ENCODE peak calls at places on chromosomes 4 and X, in seven cellular contexts. One of them, this sample, is unnamed.

GRCh38 chrX:48613502-48614160 is 16.3 kb downstream of the WDR13 start:
- DNase-seq in A172: no peak
- DNase-seq in effector memory CD4-positive, alpha-beta T cell: no peak
- DNase-seq in pancreas: no peak
- DNase-seq in A549: no peak
- DNase-seq in posterior cingulate gyrus: no peak
- DNase-seq in cardiac septum: no peak
- DNase-seq in this sample: no peak

GRCh38 chr4:53592686-53593641 is 1.7 kb upstream of the LNX1 start:
- DNase-seq in pancreas: peak; percentile 83
- DNase-seq in effector memory CD4-positive, alpha-beta T cell: no peak
- DNase-seq in posterior cingulate gyrus: no peak
- DNase-seq in cardiac septum: no peak
- DNase-seq in A549: peak; percentile 34
- DNase-seq in A172: no peak
- DNase-seq in this sample: no peak

GRCh38 chr4:168304744-168305459 is 13.7 kb downstream of the DDX60 start:
- DNase-seq in A172: peak; percentile 35
- DNase-seq in A549: peak; percentile 24
- DNase-seq in posterior cingulate gyrus: no peak
- DNase-seq in cardiac septum: no peak
- DNase-seq in effector memory CD4-positive, alpha-beta T cell: no peak
- DNase-seq in pancreas: no peak
- DNase-seq in this sample: no peak

GRCh38 chr4:180058731-180059215 is 2184.4 kb upstream of the TENM3 start:
- DNase-seq in A172: peak; percentile 5
- DNase-seq in cardiac septum: no peak
- DNase-seq in pancreas: peak; percentile 74
- DNase-seq in posterior cingulate gyrus: peak; percentile 65
- DNase-seq in effector memory CD4-positive, alpha-beta T cell: no peak
- DNase-seq in A549: peak; percentile 10
- DNase-seq in this sample: peak; percentile 22

GRCh38 chr4:153725811-153726154 is 34.0 kb downstream of the RNF175 start:
- DNase-seq in A549: no peak
- DNase-seq in pancreas: no peak
- DNase-seq in effector memory CD4-positive, alpha-beta T cell: no peak
- DNase-seq in posterior cingulate gyrus: no peak
- DNase-seq in cardiac septum: no peak
- DNase-seq in A172: no peak
- DNase-seq in this sample: no peak

GRCh38 chrX:73851014-73852009 is 288.3 kb downstream of the CHIC1 start:
- DNase-seq in effector memory CD4-positive, alpha-beta T cell: no peak
- DNase-seq in A172: no peak
- DNase-seq in posterior cingulate gyrus: peak; percentile 83
- DNase-seq in cardiac septum: peak; percentile 90
- DNase-seq in A549: no peak
- DNase-seq in pancreas: peak; percentile 90
- DNase-seq in this sample: no peak

GRCh38 chrX:74383611-74384010 is 37.7 kb upstream of the SLC16A2 start:
- DNase-seq in A172: peak; percentile 32
- DNase-seq in posterior cingulate gyrus: no peak
- DNase-seq in pancreas: peak; percentile 19
- DNase-seq in A549: peak; percentile 36
- DNase-seq in cardiac septum: no peak
- DNase-seq in effector memory CD4-positive, alpha-beta T cell: no peak
- DNase-seq in this sample: peak; percentile 46

GRCh38 chr4:30842142-30842541 is 122.0 kb downstream of the PCDH7 start:
- DNase-seq in pancreas: no peak
- DNase-seq in effector memory CD4-positive, alpha-beta T cell: no peak
- DNase-seq in cardiac septum: no peak
- DNase-seq in A549: no peak
- DNase-seq in A172: no peak
- DNase-seq in posterior cingulate gyrus: no peak
- DNase-seq in this sample: no peak

GRCh38 chrX:18010251-18010650 is 149.2 kb upstream of the RAI2 start:
- DNase-seq in A172: no peak
- DNase-seq in pancreas: no peak
- DNase-seq in cardiac septum: no peak
- DNase-seq in posterior cingulate gyrus: no peak
- DNase-seq in A549: no peak
- DNase-seq in effector memory CD4-positive, alpha-beta T cell: no peak
- DNase-seq in this sample: no peak

GRCh38 chr4:76072760-76073159 is 1.7 kb upstream of the ART3 start:
- DNase-seq in A172: no peak
- DNase-seq in cardiac septum: no peak
- DNase-seq in posterior cingulate gyrus: no peak
- DNase-seq in effector memory CD4-positive, alpha-beta T cell: no peak
- DNase-seq in pancreas: no peak
- DNase-seq in A549: no peak
- DNase-seq in this sample: no peak

GRCh38 chr4:147362868-147363440 is 117.9 kb upstream of the EDNRA start:
- DNase-seq in cardiac septum: peak; percentile 83
- DNase-seq in A549: no peak
- DNase-seq in pancreas: no peak
- DNase-seq in A172: no peak
- DNase-seq in posterior cingulate gyrus: no peak
- DNase-seq in effector memory CD4-positive, alpha-beta T cell: no peak
- DNase-seq in this sample: no peak

GRCh38 chrX:46710927-46711623 is 47.8 kb downstream of the SLC9A7 start:
- DNase-seq in A549: no peak
- DNase-seq in cardiac septum: no peak
- DNase-seq in posterior cingulate gyrus: no peak
- DNase-seq in pancreas: no peak
- DNase-seq in effector memory CD4-positive, alpha-beta T cell: no peak
- DNase-seq in A172: no peak
- DNase-seq in this sample: no peak

GRCh38 chrX:23845316-23845932 is 62.3 kb downstream of the APOO start:
- DNase-seq in effector memory CD4-positive, alpha-beta T cell: no peak
- DNase-seq in posterior cingulate gyrus: no peak
- DNase-seq in cardiac septum: no peak
- DNase-seq in pancreas: no peak
- DNase-seq in A172: no peak
- DNase-seq in A549: no peak
- DNase-seq in this sample: no peak

GRCh38 chrX:110401142-110401541 is 42.5 kb downstream of the RTL9 start:
- DNase-seq in cardiac septum: no peak
- DNase-seq in effector memory CD4-positive, alpha-beta T cell: no peak
- DNase-seq in posterior cingulate gyrus: no peak
- DNase-seq in A172: no peak
- DNase-seq in A549: no peak
- DNase-seq in pancreas: no peak
- DNase-seq in this sample: no peak

GRCh38 chr4:153161599-153161971 is 42.7 kb upstream of the TRIM2 start:
- DNase-seq in posterior cingulate gyrus: no peak
- DNase-seq in A549: no peak
- DNase-seq in effector memory CD4-positive, alpha-beta T cell: no peak
- DNase-seq in A172: no peak
- DNase-seq in cardiac septum: no peak
- DNase-seq in pancreas: no peak
- DNase-seq in this sample: no peak

GRCh38 chrX:133297284-133297683 is 79.1 kb upstream of the TFDP3 start:
- DNase-seq in cardiac septum: no peak
- DNase-seq in posterior cingulate gyrus: no peak
- DNase-seq in pancreas: no peak
- DNase-seq in effector memory CD4-positive, alpha-beta T cell: no peak
- DNase-seq in A549: no peak
- DNase-seq in A172: peak; percentile 64
- DNase-seq in this sample: no peak

GRCh38 chr4:6942238-6942800 is 32.7 kb downstream of the TBC1D14 start:
- DNase-seq in effector memory CD4-positive, alpha-beta T cell: no peak
- DNase-seq in posterior cingulate gyrus: no peak
- DNase-seq in A172: peak; percentile 87
- DNase-seq in A549: peak; percentile 29
- DNase-seq in cardiac septum: no peak
- DNase-seq in pancreas: no peak
- DNase-seq in this sample: no peak

GRCh38 chr4:85968945-85969830 is 390.7 kb downstream of the MAPK10 start:
- DNase-seq in posterior cingulate gyrus: no peak
- DNase-seq in pancreas: no peak
- DNase-seq in A549: peak; percentile 18
- DNase-seq in cardiac septum: no peak
- DNase-seq in effector memory CD4-positive, alpha-beta T cell: no peak
- DNase-seq in A172: peak; percentile 57
- DNase-seq in this sample: no peak

This sample was measured in right lobe of liver.